ENCODE peak calls at places on chromosomes 6 and 20, in four cellular contexts. K, F, E and B are unnamed samples.

GRCh38 chr20:19588731-19589130 is 169.3 kb upstream of the RIN2 start:
- DNase-seq in K (no peak), F (no peak), E (no peak), B (no peak)

GRCh38 chr20:17680836-17681740 is 954 bp downstream of the RRBP1 start:
- DNase-seq in K (peak), F (peak), E (peak), B (peak)

GRCh38 chr20:49477200-49477599 is 5.3 kb downstream of the KCNB1 start:
- DNase-seq in K (no peak), F (no peak), E (no peak), B (no peak)

GRCh38 chr6:167907837-167908681 is 81.3 kb downstream of the AFDN start:
- DNase-seq in K (no peak), F (peak), E (no peak), B (no peak)

GRCh38 chr20:35467339-35468224 is 12.2 kb downstream of the CEP250 start:
- DNase-seq in K (no peak), F (peak), E (peak), B (no peak)

GRCh38 chr6:129501401-129502051 is 208.5 kb downstream of the ARHGAP18 start:
- DNase-seq in K (no peak), F (peak), E (peak), B (peak)

GRCh38 chr6:170263410-170263809 is 27.5 kb downstream of the DLL1 start:
- DNase-seq in K (no peak), F (no peak), E (no peak), B (no peak)

GRCh38 chr6:2216794-2217383 is 28.5 kb downstream of the GMDS start:
- DNase-seq in K (no peak), F (no peak), E (no peak), B (no peak)